ENCODE peak calls at places on chromosomes 11 and 22, in ten cellular contexts. U, I, M, X, O, S, Z, Y, G and J are unnamed samples.

GRCh38 chr11:67558084-67558772 is 25.4 kb upstream of the GSTP1 start:
- DNase-seq in X (no peak), U (peak), O (peak), S (no peak), Z (no peak), M (no peak), Y (no peak), I (no peak), G (no peak), J (no peak)

GRCh38 chr11:68954970-68955958 is 25.5 kb downstream of the MRGPRD start:
- DNase-seq in M (no peak), Y (peak), O (peak), G (no peak), X (no peak), Z (no peak), U (no peak), S (peak), I (no peak), J (no peak)

GRCh38 chr11:103007521-103007920 is 52.0 kb upstream of the MMP13 start:
- DNase-seq in G (no peak), X (no peak), Z (peak), Y (no peak), S (peak), U (no peak), I (peak), O (no peak), M (no peak), J (no peak)

GRCh38 chr11:41872458-41872857 is 413.0 kb upstream of the LRRC4C start:
- DNase-seq in S (no peak), U (no peak), M (no peak), G (no peak), X (no peak), I (no peak), Y (no peak), O (no peak), Z (no peak), J (no peak)

GRCh38 chr11:130403301-130403804 is 25.1 kb downstream of the ADAMTS8 start:
- DNase-seq in X (no peak), O (no peak), Y (peak), U (peak), I (peak), Z (peak), G (no peak), M (no peak), S (peak), J (no peak)

GRCh38 chr11:70877151-70877550 is 375.2 kb downstream of the SHANK2 start:
- DNase-seq in X (no peak), O (no peak), U (no peak), I (no peak), Z (no peak), S (no peak), M (no peak), G (no peak), Y (no peak), J (no peak)

GRCh38 chr11:111939836-111940604 is 2.9 kb downstream of the DIXDC1 start:
- DNase-seq in O (no peak), Y (no peak), U (no peak), X (no peak), M (no peak), S (peak), G (no peak), I (peak), Z (peak), J (no peak)

GRCh38 chr11:10666976-10667892 is 26.3 kb downstream of the IRAG1 start:
- DNase-seq in S (peak), X (no peak), U (peak), Z (no peak), Y (no peak), G (no peak), I (peak), M (no peak), O (no peak), J (no peak)

GRCh38 chr11:116044946-116045345 is 540.7 kb upstream of the CADM1 start:
- DNase-seq in U (no peak), O (no peak), I (no peak), Y (no peak), M (no peak), Z (no peak), G (no peak), X (no peak), S (no peak), J (no peak)

GRCh38 chr22:28283025-28283654 is 364.1 kb upstream of the PITPNB start:
- DNase-seq in X (no peak), O (no peak), Z (peak), M (no peak), I (peak), U (no peak), S (peak), G (no peak), Y (peak), J (no peak)